ENCODE peak calls at places on chromosomes 13 and 19, in seven cellular contexts. Q is brain microvascular endothelial cell, J is heart right ventricle, B is hepatocyte, M is lower lobe of right lung, O is aorta, G is AG04450. A is an unnamed sample.

GRCh38 chr13:91329736-91330135 is 17.8 kb upstream of the MIR17HG start:
- DNase-seq in M (no peak), B (no peak), G (no peak), O (no peak), Q (no peak), J (no peak), A (no peak)

GRCh38 chr13:41580345-41580744 is 123.0 kb downstream of the RGCC start:
- DNase-seq in B (no peak), O (no peak), Q (no peak), M (no peak), J (no peak), G (no peak), A (no peak)

GRCh38 chr13:22866221-22866620 is 314.6 kb upstream of the SGCG start:
- DNase-seq in J (no peak), Q (no peak), G (no peak), M (no peak), O (no peak), B (no peak), A (no peak)

GRCh38 chr19:18775586-18776287 is 15.4 kb downstream of the COMP start:
- DNase-seq in J (no peak), B (no peak), G (no peak), O (no peak), Q (peak), M (no peak), A (no peak)

GRCh38 chr13:94435604-94436226 is 43.8 kb downstream of the DCT start:
- DNase-seq in G (peak), J (no peak), O (no peak), Q (no peak), B (peak), M (no peak), A (no peak)

GRCh38 chr19:38173324-38174041 is 50.5 kb downstream of the DPF1 start:
- DNase-seq in G (no peak), M (no peak), O (peak), J (peak), B (no peak), Q (no peak), A (no peak)

GRCh38 chr19:6412111-6412999 is 12.3 kb downstream of the KHSRP start:
- DNase-seq in J (no peak), O (no peak), M (no peak), B (peak), G (no peak), Q (peak), A (no peak)

GRCh38 chr19:19388568-19389555 is 16.6 kb upstream of the GATAD2A start:
- DNase-seq in O (no peak), Q (no peak), J (no peak), M (no peak), G (no peak), B (no peak), A (no peak)

GRCh38 chr13:75415720-75416119 is 66.2 kb downstream of the TBC1D4 start:
- DNase-seq in B (no peak), G (peak), Q (peak), O (no peak), J (no peak), M (no peak), A (no peak)

GRCh38 chr13:42379241-42379640 is 107.3 kb downstream of the AKAP11 start:
- DNase-seq in Q (no peak), M (no peak), B (no peak), O (no peak), G (no peak), J (no peak), A (no peak)

GRCh38 chr19:17112271-17112670 is 36.7 kb downstream of the MYO9B start:
- DNase-seq in J (no peak), Q (no peak), G (no peak), M (no peak), O (no peak), B (no peak), A (no peak)

GRCh38 chr19:17112700-17113099 is 37.1 kb downstream of the MYO9B start:
- DNase-seq in M (peak), O (no peak), B (no peak), G (no peak), J (no peak), Q (no peak), A (peak)

GRCh38 chr19:17111766-17112165 is 36.2 kb downstream of the MYO9B start:
- DNase-seq in O (no peak), B (no peak), G (no peak), M (no peak), J (no peak), Q (no peak), A (no peak)

GRCh38 chr19:17114414-17114831 is 38.8 kb downstream of the MYO9B start:
- DNase-seq in G (no peak), J (no peak), M (no peak), Q (no peak), B (no peak), O (no peak), A (no peak)

GRCh38 chr19:17113127-17113785 is 37.7 kb downstream of the MYO9B start:
- DNase-seq in M (no peak), J (no peak), B (no peak), O (no peak), Q (no peak), G (no peak), A (no peak)
- H3K27ac ChIP-seq in M (peak), J (no peak), B (no peak), O (peak), Q (no peak), G (no peak), A (no peak)

GRCh38 chr13:80499536-80500280 is 158.8 kb upstream of the SPRY2 start:
- DNase-seq in M (no peak), O (no peak), G (no peak), B (no peak), J (no peak), Q (no peak), A (no peak)

GRCh38 chr13:80509264-80509663 is 168.3 kb upstream of the SPRY2 start:
- DNase-seq in J (no peak), Q (no peak), B (no peak), O (no peak), G (no peak), M (no peak), A (no peak)

GRCh38 chr13:80502359-80502758 is 161.4 kb upstream of the SPRY2 start:
- DNase-seq in Q (no peak), M (no peak), G (no peak), B (no peak), J (no peak), O (no peak), A (no peak)

GRCh38 chr13:80508031-80508430 is 167.1 kb upstream of the SPRY2 start:
- DNase-seq in G (no peak), O (no peak), Q (peak), M (no peak), B (no peak), J (no peak), A (no peak)

DNA sequence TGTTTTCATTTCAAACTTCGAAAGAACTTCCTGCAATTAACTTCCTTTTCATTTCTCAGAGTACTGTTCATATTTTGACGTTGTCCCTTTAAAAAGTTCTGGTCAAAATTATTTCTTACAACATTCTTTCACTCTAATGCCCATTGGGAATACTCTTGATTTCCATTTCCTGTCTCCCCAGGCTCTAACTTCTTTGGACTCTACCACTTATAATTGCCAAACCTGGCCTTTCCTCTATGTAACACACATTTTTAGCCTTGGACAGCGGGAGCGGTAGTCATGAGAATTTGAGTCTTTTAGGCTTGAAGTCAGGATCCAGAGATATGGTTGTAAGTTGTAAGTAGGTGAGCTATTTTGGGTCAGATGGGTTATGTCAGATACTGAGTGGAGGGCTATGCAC is 163.5 kb upstream of the SPRY2 start:
- DNase-seq in B (no peak), O (no peak), G (no peak), M (no peak), J (peak), Q (no peak), A (no peak)
- H3K27ac ChIP-seq in B (no peak), O (no peak), G (no peak), M (no peak), J (peak), Q (no peak), A (no peak)

GRCh38 chr13:24161980-24162517 is 1.5 kb downstream of the SPATA13 start:
- DNase-seq in B (no peak), G (no peak), M (no peak), Q (no peak), O (no peak), J (no peak), A (no peak)
- H3K27ac ChIP-seq in B (no peak), G (no peak), M (no peak), Q (no peak), O (no peak), J (no peak), A (no peak)

GRCh38 chr19:14407889-14408640 is 11.1 kb downstream of the DDX39A start:
- DNase-seq in O (no peak), B (no peak), G (no peak), Q (no peak), M (no peak), J (no peak), A (no peak)
- H3K27ac ChIP-seq in O (no peak), B (no peak), G (no peak), Q (no peak), M (no peak), J (no peak), A (no peak)

GRCh38 chr13:73715910-73716257 is 418.3 kb downstream of the KLF12 start:
- DNase-seq in B (no peak), G (no peak), J (no peak), M (no peak), Q (no peak), O (no peak), A (no peak)
- H3K27ac ChIP-seq in B (no peak), G (no peak), J (no peak), M (no peak), Q (no peak), O (no peak), A (no peak)

DNA sequence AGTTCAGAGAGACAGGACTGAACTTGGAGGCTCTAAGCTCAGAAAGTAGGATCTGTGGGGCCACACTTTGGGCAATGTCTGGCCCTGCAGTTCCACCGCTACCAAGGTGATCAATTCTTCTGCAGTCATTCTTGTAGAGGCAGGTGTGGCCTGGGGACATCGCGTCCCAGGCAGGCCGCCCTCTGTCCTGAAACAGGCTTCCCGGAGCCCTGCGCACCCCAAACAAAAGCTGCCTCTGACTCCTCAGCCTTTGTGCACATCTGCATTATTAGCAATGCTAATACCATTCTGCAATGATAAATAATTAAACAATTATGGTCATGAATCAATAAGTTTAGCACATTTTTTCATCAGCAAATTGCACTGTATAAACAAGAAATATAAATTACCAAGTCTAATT is 160.2 kb downstream of the URI1 start:
- DNase-seq in M (no peak), J (no peak), G (no peak), O (peak), B (no peak), Q (no peak), A (no peak)
- H3K27ac ChIP-seq in M (no peak), J (no peak), G (no peak), O (no peak), B (no peak), Q (no peak), A (no peak)

DNA sequence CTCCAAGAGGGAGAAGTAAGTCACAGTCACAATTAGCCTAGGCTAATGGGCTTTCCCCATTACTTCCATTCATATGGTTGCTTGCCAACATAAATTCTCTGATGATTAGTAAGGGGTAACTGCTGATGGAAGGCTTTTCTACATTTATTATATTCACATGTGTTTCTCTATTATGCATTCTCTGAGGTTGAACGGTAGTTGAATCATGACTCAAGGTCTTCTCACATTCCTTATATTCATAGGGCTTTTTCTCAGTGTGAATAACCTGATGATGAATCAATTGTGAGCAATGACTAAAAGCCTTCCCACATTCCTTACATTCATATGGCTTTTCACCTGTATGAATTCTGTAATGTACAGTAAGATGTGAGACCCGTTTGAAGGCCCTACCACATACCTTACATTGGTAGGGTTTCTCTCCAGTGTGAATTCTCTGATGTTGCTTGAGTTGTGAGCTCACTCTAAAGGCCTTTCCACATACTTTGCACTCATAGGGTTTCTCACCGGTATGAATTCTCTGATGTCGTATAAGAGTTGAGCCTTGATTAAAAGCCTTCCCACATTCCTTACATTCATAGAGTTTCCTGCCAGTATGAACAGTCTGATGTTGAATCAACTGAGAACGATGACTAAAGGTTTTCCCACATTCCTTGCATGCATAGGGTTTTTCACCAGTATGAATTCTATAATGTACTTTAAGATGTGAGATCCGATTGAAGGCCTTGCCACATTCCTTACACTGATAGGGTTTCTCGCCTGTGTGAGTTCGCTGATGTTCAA is 9.3 kb downstream of the ZNF582 start:
- DNase-seq in B (no peak), G (no peak), J (no peak), M (no peak), Q (peak), O (no peak), A (no peak)
- H3K27ac ChIP-seq in B (no peak), G (no peak), J (no peak), M (no peak), Q (peak), O (no peak), A (no peak)

GRCh38 chr19:32969549-32969948 is 2.2 kb downstream of the CEP89 start:
- DNase-seq in M (no peak), B (no peak), O (no peak), G (no peak), Q (no peak), J (no peak), A (no peak)

GRCh38 chr19:32971012-32971595 is 654 bp downstream of the CEP89 start:
- DNase-seq in M (no peak), J (no peak), Q (no peak), B (no peak), O (no peak), G (no peak), A (no peak)

GRCh38 chr19:32966750-32967149 is 5.0 kb downstream of the CEP89 start:
- DNase-seq in M (no peak), Q (no peak), B (no peak), J (no peak), G (no peak), O (no peak), A (no peak)

GRCh38 chr19:32976223-32976805 is 4.3 kb downstream of the FAAP24 start:
- DNase-seq in B (peak), Q (peak), M (peak), O (peak), J (peak), G (no peak), A (no peak)

DNA sequence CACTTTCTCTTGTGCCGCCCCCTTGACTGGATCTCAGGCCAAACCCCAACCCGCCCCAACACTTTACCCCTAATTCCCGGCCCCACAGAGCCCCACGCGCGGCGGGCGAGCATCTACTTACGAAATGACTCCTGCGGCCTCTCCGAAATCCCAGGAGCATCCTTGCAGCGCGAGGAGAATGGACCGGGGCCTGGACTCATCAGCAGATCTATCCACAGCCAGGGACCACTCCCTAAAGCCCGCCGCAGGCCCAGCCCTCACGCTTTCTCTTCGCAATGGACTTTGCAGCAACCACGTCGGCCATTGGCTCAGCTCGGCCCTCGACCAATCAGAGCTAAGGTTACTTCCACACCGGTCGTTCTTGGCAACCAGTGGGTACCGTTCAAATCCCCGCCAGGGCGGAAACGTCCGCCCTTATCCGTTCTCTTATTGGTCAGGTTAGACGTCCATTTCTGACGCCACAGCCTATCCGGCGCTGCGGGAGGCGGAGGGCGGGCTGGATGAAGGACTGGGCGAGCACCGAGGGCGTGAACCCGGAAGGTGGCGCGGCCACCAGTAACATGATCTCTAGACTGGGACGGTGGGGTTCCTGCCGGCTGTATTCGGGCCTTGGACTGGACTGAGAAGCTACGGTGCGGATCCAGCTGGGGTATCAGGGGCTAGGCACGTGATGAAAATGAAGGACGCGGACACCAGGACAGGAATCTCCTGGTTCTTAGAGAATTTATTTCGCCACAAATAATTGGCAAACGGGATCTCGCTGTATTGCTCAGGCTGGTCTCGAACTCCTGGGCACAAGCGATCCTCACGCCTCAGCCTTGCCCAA is at the start of the genes CEP89 and FAAP24:
- DNase-seq in G (peak), J (peak), Q (peak), O (peak), M (peak), B (peak), A (peak)
- H3K27ac ChIP-seq in G (peak), J (peak), Q (peak), O (peak), M (peak), B (peak), A (peak)

GRCh38 chr19:1473424-1473851 is 5.6 kb downstream of the C19orf25 start:
- DNase-seq in B (no peak), M (no peak), O (no peak), Q (no peak), G (no peak), J (no peak), A (no peak)

GRCh38 chr19:1473056-1473400 is 6.0 kb downstream of the C19orf25 start:
- DNase-seq in O (no peak), G (no peak), M (no peak), B (no peak), Q (no peak), J (no peak), A (no peak)

GRCh38 chr19:1474765-1475351 is 4.2 kb downstream of the C19orf25 start:
- DNase-seq in M (no peak), J (no peak), B (no peak), O (no peak), G (no peak), Q (no peak), A (no peak)

GRCh38 chr19:1474011-1474764 is 4.8 kb downstream of the C19orf25 start:
- DNase-seq in B (no peak), J (no peak), M (no peak), G (no peak), Q (no peak), O (no peak), A (no peak)

DNA sequence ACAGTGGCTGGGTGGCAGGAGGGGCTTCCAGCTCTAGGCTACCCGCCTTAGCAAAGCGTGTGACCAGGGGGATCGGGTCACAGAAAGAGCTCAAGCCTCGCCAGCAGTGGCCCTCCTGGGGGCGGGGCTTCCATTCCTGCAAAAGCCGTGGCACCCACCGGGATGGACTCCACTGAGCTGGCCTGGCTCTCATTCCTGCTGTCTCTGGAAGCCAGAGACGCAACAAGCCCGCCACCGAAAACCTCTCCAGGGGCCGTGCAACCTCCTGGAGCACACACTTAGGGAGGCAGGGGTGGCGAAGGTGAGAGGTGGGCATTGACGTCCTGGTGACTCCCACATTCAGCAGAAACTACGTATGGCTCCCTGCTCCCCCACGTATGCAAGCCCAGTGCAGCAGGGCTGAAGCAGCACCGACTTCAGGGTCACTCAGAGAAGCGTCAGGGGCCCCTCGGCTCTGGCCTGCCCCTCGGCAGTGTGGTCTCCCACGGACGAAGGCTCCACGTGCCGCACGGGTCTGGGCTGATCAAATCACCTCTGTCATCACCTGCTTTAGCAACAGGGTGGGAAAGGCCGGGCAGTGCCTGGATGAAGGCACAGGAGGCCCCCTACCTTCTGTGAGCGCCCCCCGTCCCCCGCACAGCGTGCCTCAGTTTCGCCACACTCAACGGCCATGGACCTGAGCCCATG is 3.1 kb downstream of the C19orf25 start:
- DNase-seq in B (no peak), M (no peak), J (no peak), O (no peak), Q (no peak), G (no peak), A (no peak)
- H3K27ac ChIP-seq in B (no peak), M (no peak), J (no peak), O (no peak), Q (no peak), G (no peak), A (no peak)

GRCh38 chr13:110110783-110111182 is 196.2 kb downstream of the COL4A1 start:
- DNase-seq in O (no peak), B (no peak), M (no peak), Q (no peak), J (no peak), G (no peak), A (no peak)

GRCh38 chr13:110109910-110110309 is 197.0 kb downstream of the COL4A1 start:
- DNase-seq in M (no peak), J (peak), B (peak), G (peak), Q (peak), O (peak), A (no peak)

GRCh38 chr13:110114351-110114750 is 192.6 kb downstream of the COL4A1 start:
- DNase-seq in J (no peak), O (no peak), M (no peak), B (no peak), G (no peak), Q (no peak), A (no peak)

GRCh38 chr13:110116072-110116487 is 190.9 kb downstream of the COL4A1 start:
- DNase-seq in Q (no peak), B (peak), G (no peak), O (no peak), M (peak), J (no peak), A (peak)

GRCh38 chr13:110113284-110113764 is 193.6 kb downstream of the COL4A1 start:
- DNase-seq in G (no peak), Q (peak), O (no peak), B (no peak), J (no peak), M (no peak), A (no peak)
- H3K27ac ChIP-seq in G (peak), Q (no peak), O (no peak), B (no peak), J (peak), M (no peak), A (no peak)

A was measured in left lung.